ENCODE peak calls at places on chromosomes 4 and X, in ten cellular contexts. O is KG1; I is HFF-Myc; N is heart left ventricle; C is anterior cingulate cortex; P is left ventricle myocardium inferior; E is stimulated activated CD4-positive, alpha-beta T cell treated with anti-CD3 and anti-CD28 coated beads, Interleukin-2, amount 100 ng/mL, for 24 hours; B is choroid plexus epithelial cell; V is Caco-2; T is stimulated activated CD8-positive, alpha-beta memory T cell treated with anti-CD3 and anti-CD28 coated beads, Interleukin-2, amount 100 ng/mL, for 48 hours. Y is an unnamed sample.

GRCh38 chr4:8882239-8882638 is 10.6 kb upstream of the HMX1 start:
- DNase-seq in I (no peak), E (no peak), T (no peak), B (no peak), P (no peak), N (no peak), O (no peak), C (no peak), V (no peak), Y (no peak)

GRCh38 chr4:147994076-147994475 is 262.2 kb downstream of the ARHGAP10 start:
- DNase-seq in E (no peak), V (no peak), P (no peak), I (no peak), B (peak; percentile 60), C (no peak), O (no peak), T (no peak), N (no peak), Y (no peak)

GRCh38 chrX:46200423-46200822 is 344.8 kb downstream of the ZNF674 start:
- DNase-seq in I (no peak), P (no peak), N (no peak), O (no peak), B (no peak), E (no peak), V (no peak), T (no peak), C (no peak), Y (no peak)

GRCh38 chr4:124060261-124060918 is 652.1 kb downstream of the ANKRD50 start:
- DNase-seq in O (no peak), E (no peak), T (no peak), P (peak; percentile 34), C (no peak), B (peak; percentile 77), V (no peak), I (peak; percentile 92), N (peak; percentile 53), Y (no peak)

GRCh38 chr4:184815046-184815877 is 10.5 kb downstream of the ACSL1 start:
- DNase-seq in O (no peak), B (peak; percentile 95), C (peak; percentile 18), T (no peak), P (peak; percentile 80), N (peak; percentile 88), I (no peak), V (peak; percentile 92), E (no peak), Y (no peak)

GRCh38 chr4:166169111-166169510 is 296.1 kb downstream of the TLL1 start:
- DNase-seq in N (no peak), B (peak; percentile 30), I (no peak), E (no peak), V (peak; percentile 2), P (no peak), C (no peak), T (no peak), O (no peak), Y (no peak)

GRCh38 chr4:111213520-111213919 is 590.6 kb upstream of the PITX2 start:
- DNase-seq in O (no peak), T (no peak), E (no peak), N (no peak), V (no peak), B (no peak), C (no peak), P (no peak), I (no peak), Y (no peak)

GRCh38 chr4:7763788-7764187 is 175.9 kb downstream of the AFAP1 start:
- DNase-seq in T (no peak), B (peak; percentile 93), C (no peak), E (no peak), V (no peak), I (no peak), O (no peak), P (no peak), N (no peak), Y (no peak)

GRCh38 chrX:49192722-49193328 is 6.7 kb upstream of the PRICKLE3 start:
- DNase-seq in C (no peak), E (peak; percentile 41), V (peak; percentile 39), T (no peak), P (no peak), O (no peak), I (no peak), B (peak; percentile 58), N (no peak), Y (no peak)

GRCh38 chr4:145511913-145512522 is 30.4 kb downstream of the SMAD1 start:
- DNase-seq in V (no peak), N (no peak), B (peak; percentile 50), P (no peak), C (no peak), I (no peak), O (no peak), E (no peak), T (no peak), Y (no peak)

Y was measured in iPS DF 19.7.